ENCODE peak calls at places on chromosomes 2 and 18, in six cellular contexts. One of them, this sample, is unnamed. For H3K4me1, the result is how much of the 10 kb centered on the place peaks cover.

GRCh38 chr2:112750560-112750843 is 13.9 kb downstream of the CKAP2L start:
- DNase-seq in K562: no peak
- DNase-seq in thoracic aorta: no peak
- DNase-seq in CD8-positive, alpha-beta T cell: no peak
- DNase-seq in tibial artery: no peak
- DNase-seq in spleen: no peak
- DNase-seq in this sample: no peak

GRCh38 chr18:45954070-45954712 is 12.9 kb downstream of the EPG5 start:
- DNase-seq in CD8-positive, alpha-beta T cell: no peak
- DNase-seq in tibial artery: no peak
- DNase-seq in K562: no peak
- DNase-seq in thoracic aorta: no peak
- DNase-seq in spleen: no peak
- DNase-seq in this sample: no peak

GRCh38 chr18:40355701-40356100 is 1599.3 kb upstream of the PIK3C3 start:
- DNase-seq in spleen: no peak
- DNase-seq in tibial artery: no peak
- DNase-seq in thoracic aorta: no peak
- DNase-seq in K562: no peak
- DNase-seq in CD8-positive, alpha-beta T cell: no peak
- DNase-seq in this sample: no peak

GRCh38 chr2:216339456-216340279 is 32.6 kb downstream of the MARCHF4 start:
- DNase-seq in spleen: no peak
- DNase-seq in tibial artery: no peak
- DNase-seq in K562: no peak
- DNase-seq in CD8-positive, alpha-beta T cell: no peak
- DNase-seq in thoracic aorta: no peak
- DNase-seq in this sample: no peak

GRCh38 chr2:60710707-60711106 is 45.4 kb upstream of the PAPOLG start:
- DNase-seq in thoracic aorta: no peak
- DNase-seq in tibial artery: peak
- DNase-seq in K562: peak
- DNase-seq in CD8-positive, alpha-beta T cell: no peak
- DNase-seq in spleen: no peak
- DNase-seq in this sample: no peak

GRCh38 chr2:57733959-57734358 is 312.6 kb upstream of the VRK2 start:
- DNase-seq in CD8-positive, alpha-beta T cell: no peak
- DNase-seq in K562: peak
- DNase-seq in spleen: no peak
- DNase-seq in thoracic aorta: no peak
- DNase-seq in tibial artery: no peak
- DNase-seq in this sample: no peak

GRCh38 chr2:197975956-197976519 is 171.6 kb downstream of the PLCL1 start:
- DNase-seq in tibial artery: no peak
- DNase-seq in CD8-positive, alpha-beta T cell: no peak
- DNase-seq in K562: no peak
- DNase-seq in spleen: no peak
- DNase-seq in thoracic aorta: no peak
- DNase-seq in this sample: no peak

GRCh38 chr2:128379021-128380005 is 60.6 kb upstream of the HS6ST1 start:
- DNase-seq in K562: no peak
- DNase-seq in tibial artery: peak
- DNase-seq in CD8-positive, alpha-beta T cell: no peak
- DNase-seq in thoracic aorta: no peak
- DNase-seq in spleen: peak
- DNase-seq in this sample: peak

GRCh38 chr18:56890632-56891031 is 239.5 kb downstream of the WDR7 start:
- DNase-seq in tibial artery: no peak
- DNase-seq in K562: no peak
- DNase-seq in spleen: no peak
- DNase-seq in thoracic aorta: no peak
- DNase-seq in CD8-positive, alpha-beta T cell: no peak
- DNase-seq in this sample: no peak

GRCh38 chr2:237907144-237907543 is 47.7 kb downstream of the RAMP1 start:
- DNase-seq in tibial artery: no peak
- DNase-seq in thoracic aorta: no peak
- DNase-seq in CD8-positive, alpha-beta T cell: no peak
- DNase-seq in spleen: no peak
- DNase-seq in K562: no peak
- DNase-seq in this sample: no peak

GRCh38 chr2:144378551-144378950 is 141.4 kb downstream of the ZEB2 start:
- DNase-seq in CD8-positive, alpha-beta T cell: no peak
- DNase-seq in thoracic aorta: no peak
- DNase-seq in spleen: no peak
- DNase-seq in K562: no peak
- DNase-seq in tibial artery: no peak
- DNase-seq in this sample: no peak

GRCh38 chr2:59713577-59713976 is 839.9 kb downstream of the BCL11A start:
- DNase-seq in tibial artery: no peak
- DNase-seq in thoracic aorta: no peak
- DNase-seq in K562: no peak
- DNase-seq in spleen: no peak
- DNase-seq in CD8-positive, alpha-beta T cell: no peak
- DNase-seq in this sample: no peak

GRCh38 chr2:68774569-68775271 is 40.1 kb downstream of the ARHGAP25 start:
- DNase-seq in spleen: peak
- DNase-seq in CD8-positive, alpha-beta T cell: peak
- DNase-seq in tibial artery: peak
- DNase-seq in K562: peak
- DNase-seq in thoracic aorta: no peak
- DNase-seq in this sample: peak

GRCh38 chr2:178404380-178404767 is 46.6 kb downstream of the PRKRA start:
- DNase-seq in CD8-positive, alpha-beta T cell: no peak
- DNase-seq in spleen: no peak
- DNase-seq in K562: peak
- DNase-seq in tibial artery: no peak
- DNase-seq in thoracic aorta: no peak
- DNase-seq in this sample: no peak

GRCh38 chr2:22817197-22817596 is 567.8 kb upstream of the KLHL29 start:
- DNase-seq in thoracic aorta: no peak
- DNase-seq in K562: no peak
- DNase-seq in spleen: no peak
- DNase-seq in tibial artery: no peak
- DNase-seq in CD8-positive, alpha-beta T cell: no peak
- DNase-seq in this sample: no peak

GRCh38 chr2:53782681-53783080 is 4.1 kb downstream of the ASB3 start:
- DNase-seq in thoracic aorta: no peak
- DNase-seq in K562: no peak
- DNase-seq in CD8-positive, alpha-beta T cell: no peak
- DNase-seq in tibial artery: no peak
- DNase-seq in spleen: no peak
- DNase-seq in this sample: no peak

GRCh38 chr2:126115975-126116374 is 540.0 kb upstream of the GYPC start:
- DNase-seq in K562: no peak
- DNase-seq in spleen: no peak
- DNase-seq in tibial artery: no peak
- DNase-seq in thoracic aorta: no peak
- DNase-seq in CD8-positive, alpha-beta T cell: no peak
- DNase-seq in this sample: no peak

GRCh38 chr2:97900806-97901205 is 94.9 kb downstream of the TMEM131 start:
- DNase-seq in tibial artery: no peak
- DNase-seq in CD8-positive, alpha-beta T cell: no peak
- DNase-seq in thoracic aorta: no peak
- DNase-seq in spleen: no peak
- DNase-seq in K562: no peak
- DNase-seq in this sample: no peak

GRCh38 chr2:17752892-17753802 is 463 bp downstream of the SMC6 start:
- DNase-seq in CD8-positive, alpha-beta T cell: peak
- DNase-seq in K562: peak
- DNase-seq in tibial artery: peak
- DNase-seq in spleen: no peak
- DNase-seq in thoracic aorta: no peak
- DNase-seq in this sample: peak

GRCh38 chr18:5779922-5780321 is 115.4 kb downstream of the TMEM200C start:
- DNase-seq in spleen: no peak
- DNase-seq in tibial artery: no peak
- DNase-seq in K562: no peak
- DNase-seq in thoracic aorta: no peak
- DNase-seq in CD8-positive, alpha-beta T cell: no peak
- DNase-seq in this sample: no peak

GRCh38 chr2:157825885-157826284 is 50.2 kb downstream of the ACVR1 start:
- DNase-seq in tibial artery: no peak
- DNase-seq in thoracic aorta: no peak
- DNase-seq in spleen: no peak
- DNase-seq in K562: no peak
- DNase-seq in CD8-positive, alpha-beta T cell: no peak
- DNase-seq in this sample: no peak

GRCh38 chr2:204340511-204340910 is 204.8 kb upstream of the PARD3B start:
- DNase-seq in spleen: no peak
- DNase-seq in K562: no peak
- DNase-seq in CD8-positive, alpha-beta T cell: no peak
- DNase-seq in tibial artery: no peak
- DNase-seq in thoracic aorta: no peak
- DNase-seq in this sample: no peak

GRCh38 chr2:156329922-156330726 is 2.4 kb downstream of the NR4A2 start:
- DNase-seq in spleen: no peak
- DNase-seq in tibial artery: no peak
- DNase-seq in CD8-positive, alpha-beta T cell: peak
- DNase-seq in thoracic aorta: no peak
- DNase-seq in K562: no peak
- DNase-seq in this sample: no peak

GRCh38 chr2:241224068-241224850 is 35.8 kb downstream of the ANO7 start:
- DNase-seq in spleen: peak
- DNase-seq in thoracic aorta: no peak
- DNase-seq in tibial artery: no peak
- DNase-seq in K562: no peak
- DNase-seq in CD8-positive, alpha-beta T cell: no peak
- DNase-seq in this sample: peak

GRCh38 chr2:24107336-24107735 is 15.8 kb downstream of the PFN4 start:
- DNase-seq in tibial artery: no peak
- DNase-seq in K562: no peak
- DNase-seq in CD8-positive, alpha-beta T cell: no peak
- DNase-seq in spleen: no peak
- DNase-seq in thoracic aorta: no peak
- DNase-seq in this sample: no peak

GRCh38 chr2:207260021-207260420 is 94.3 kb upstream of the KLF7 start:
- DNase-seq in thoracic aorta: no peak
- DNase-seq in tibial artery: no peak
- DNase-seq in CD8-positive, alpha-beta T cell: no peak
- DNase-seq in K562: no peak
- DNase-seq in spleen: no peak
- DNase-seq in this sample: no peak

GRCh38 chr2:220966636-220967035 is 605.5 kb downstream of the EPHA4 start:
- DNase-seq in spleen: no peak
- DNase-seq in thoracic aorta: no peak
- DNase-seq in K562: no peak
- DNase-seq in CD8-positive, alpha-beta T cell: no peak
- DNase-seq in tibial artery: no peak
- DNase-seq in this sample: no peak

GRCh38 chr18:36314098-36314497 is 16.6 kb downstream of the FHOD3 start:
- DNase-seq in K562: no peak
- DNase-seq in spleen: no peak
- DNase-seq in CD8-positive, alpha-beta T cell: no peak
- DNase-seq in thoracic aorta: no peak
- DNase-seq in tibial artery: no peak
- DNase-seq in this sample: no peak

GRCh38 chr2:197285361-197285760 is 25.2 kb downstream of the ANKRD44 start:
- DNase-seq in CD8-positive, alpha-beta T cell: no peak
- DNase-seq in tibial artery: no peak
- DNase-seq in thoracic aorta: no peak
- DNase-seq in spleen: no peak
- DNase-seq in K562: no peak
- DNase-seq in this sample: no peak

GRCh38 chr2:47062721-47063120 is 92.4 kb downstream of the STPG4 start:
- DNase-seq in K562: no peak
- DNase-seq in tibial artery: no peak
- DNase-seq in thoracic aorta: no peak
- DNase-seq in CD8-positive, alpha-beta T cell: no peak
- DNase-seq in spleen: no peak
- DNase-seq in this sample: no peak

GRCh38 chr2:47063159-47063930 is 91.8 kb downstream of the STPG4 start:
- DNase-seq in K562: no peak
- DNase-seq in thoracic aorta: no peak
- DNase-seq in tibial artery: no peak
- DNase-seq in CD8-positive, alpha-beta T cell: no peak
- DNase-seq in spleen: no peak
- DNase-seq in this sample: no peak

GRCh38 chr2:47065343-47065742 is 89.8 kb downstream of the STPG4 start:
- DNase-seq in thoracic aorta: no peak
- DNase-seq in CD8-positive, alpha-beta T cell: no peak
- DNase-seq in tibial artery: no peak
- DNase-seq in spleen: no peak
- DNase-seq in K562: no peak
- DNase-seq in this sample: no peak

GRCh38 chr2:47065771-47066380 is 89.2 kb downstream of the STPG4 start:
- DNase-seq in spleen: no peak
- DNase-seq in thoracic aorta: no peak
- DNase-seq in K562: no peak
- DNase-seq in tibial artery: no peak
- DNase-seq in CD8-positive, alpha-beta T cell: no peak
- DNase-seq in this sample: no peak

GRCh38 chr2:47064076-47064475 is 91.0 kb downstream of the STPG4 start:
- DNase-seq in K562: no peak
- DNase-seq in thoracic aorta: no peak
- DNase-seq in spleen: no peak
- DNase-seq in tibial artery: no peak
- DNase-seq in CD8-positive, alpha-beta T cell: no peak
- DNase-seq in this sample: no peak
- H3K4me1 ChIP-seq in K562: under half
- H3K4me1 ChIP-seq in thoracic aorta: under half
- H3K4me1 ChIP-seq in spleen: under half
- H3K4me1 ChIP-seq in tibial artery: half or more
- H3K4me1 ChIP-seq in CD8-positive, alpha-beta T cell: under half
- H3K4me1 ChIP-seq in this sample: under half

DNA sequence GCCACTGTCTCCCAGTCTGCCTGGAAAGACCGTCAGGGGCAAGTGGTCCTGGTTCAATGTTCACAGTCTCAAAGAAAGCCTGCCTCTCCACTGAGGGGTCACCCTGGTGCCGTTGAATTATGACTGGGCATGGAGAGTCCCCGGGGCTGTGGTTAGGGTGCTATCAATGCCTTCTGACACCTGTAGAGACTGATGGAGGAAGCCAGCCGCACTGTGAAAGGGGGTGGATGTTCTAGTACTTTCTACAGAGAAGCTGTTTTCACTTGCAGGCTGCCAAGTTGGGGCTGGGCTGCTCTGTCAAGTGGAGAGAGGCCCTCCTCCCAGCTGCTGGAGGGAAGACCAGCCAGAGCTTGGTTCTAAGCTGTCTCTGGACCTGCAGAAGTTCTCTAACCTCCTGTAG is 80.5 kb downstream of the BCL2L11 start:
- DNase-seq in CD8-positive, alpha-beta T cell: no peak
- DNase-seq in thoracic aorta: no peak
- DNase-seq in K562: no peak
- DNase-seq in tibial artery: no peak
- DNase-seq in spleen: no peak
- DNase-seq in this sample: peak
- H3K4me3 ChIP-seq in CD8-positive, alpha-beta T cell: no peak
- H3K4me3 ChIP-seq in thoracic aorta: no peak
- H3K4me3 ChIP-seq in K562: no peak
- H3K4me3 ChIP-seq in tibial artery: no peak
- H3K4me3 ChIP-seq in spleen: no peak
- H3K4me3 ChIP-seq in this sample: no peak

GRCh38 chr2:152400607-152401214 is 65.7 kb downstream of the FMNL2 start:
- DNase-seq in spleen: no peak
- DNase-seq in K562: no peak
- DNase-seq in thoracic aorta: no peak
- DNase-seq in CD8-positive, alpha-beta T cell: no peak
- DNase-seq in tibial artery: no peak
- DNase-seq in this sample: no peak
- H3K4me1 ChIP-seq in spleen: under half
- H3K4me1 ChIP-seq in K562: under half
- H3K4me1 ChIP-seq in thoracic aorta: half or more
- H3K4me1 ChIP-seq in CD8-positive, alpha-beta T cell: under half
- H3K4me1 ChIP-seq in tibial artery: half or more
- H3K4me1 ChIP-seq in this sample: under half

GRCh38 chr2:19021100-19021476 is 337.3 kb downstream of the OSR1 start:
- DNase-seq in tibial artery: no peak
- DNase-seq in thoracic aorta: no peak
- DNase-seq in CD8-positive, alpha-beta T cell: no peak
- DNase-seq in K562: no peak
- DNase-seq in spleen: no peak
- DNase-seq in this sample: no peak
- H3K4me3 ChIP-seq in tibial artery: no peak
- H3K4me3 ChIP-seq in thoracic aorta: peak
- H3K4me3 ChIP-seq in CD8-positive, alpha-beta T cell: no peak
- H3K4me3 ChIP-seq in K562: no peak
- H3K4me3 ChIP-seq in spleen: no peak
- H3K4me3 ChIP-seq in this sample: no peak